ENCODE peak calls at places on chromosomes 3 and 15, in four cellular contexts. T, K, E and F are unnamed samples.

GRCh38 chr3:108471346-108471935 is 39.0 kb downstream of the MYH15 start:
- DNase-seq in T (no peak), K (peak; percentile 6), E (no peak), F (no peak)

GRCh38 chr3:122932251-122932967 is 95.2 kb downstream of the SEMA5B start:
- DNase-seq in T (no peak), K (peak; percentile 70), E (no peak), F (no peak)

GRCh38 chr3:98734311-98734710 is 28.8 kb upstream of the ST3GAL6 start:
- DNase-seq in T (no peak), K (no peak), E (no peak), F (no peak)

GRCh38 chr3:52845157-52845556 is 10.3 kb upstream of the MUSTN1 start:
- DNase-seq in T (no peak), K (no peak), E (no peak), F (peak; percentile 91)

GRCh38 chr15:36175781-36176211 is 403.6 kb upstream of the CDIN1 start:
- DNase-seq in T (no peak), K (no peak), E (no peak), F (no peak)

GRCh38 chr3:45224824-45225464 is 1.1 kb downstream of the TMEM158 start:
- DNase-seq in T (no peak), K (peak; percentile 60), E (peak; percentile 19), F (peak; percentile 78)

GRCh38 chr3:3851621-3852323 is 52.5 kb downstream of the LRRN1 start:
- DNase-seq in T (no peak), K (no peak), E (no peak), F (no peak)

GRCh38 chr3:64908292-64908691 is 220.5 kb upstream of the ADAMTS9 start:
- DNase-seq in T (no peak), K (peak; percentile 52), E (no peak), F (no peak)

GRCh38 chr3:156483961-156484787 is 70.7 kb downstream of the SSR3 start:
- DNase-seq in T (peak; percentile 46), K (peak; percentile 56), E (peak; percentile 33), F (no peak)

GRCh38 chr3:50389368-50389767 is 30.0 kb upstream of the TMEM115 start:
- DNase-seq in T (no peak), K (no peak), E (no peak), F (no peak)

GRCh38 chr3:24290596-24290995 is 204.1 kb downstream of the THRB start:
- DNase-seq in T (no peak), K (peak; percentile 76), E (no peak), F (no peak)

GRCh38 chr3:89578253-89578529 is 470.8 kb downstream of the EPHA3 start:
- DNase-seq in T (no peak), K (no peak), E (no peak), F (no peak)

GRCh38 chr3:69579527-69580165 is 159.6 kb upstream of the MITF start:
- DNase-seq in T (no peak), K (no peak), E (no peak), F (no peak)

GRCh38 chr3:196336319-196337145 is 1.7 kb downstream of the TM4SF19 start:
- DNase-seq in T (no peak), K (no peak), E (no peak), F (no peak)

GRCh38 chr3:11390411-11391171 is 118.4 kb downstream of the ATG7 start:
- DNase-seq in T (no peak), K (peak; percentile 15), E (no peak), F (no peak)

GRCh38 chr3:82100378-82100777 is 338.9 kb upstream of the GBE1 start:
- DNase-seq in T (no peak), K (peak; percentile 50), E (no peak), F (no peak)

GRCh38 chr3:24963762-24964625 is 464.1 kb upstream of the RARB start:
- DNase-seq in T (no peak), K (no peak), E (no peak), F (no peak)

GRCh38 chr3:195003006-195003892 is 267.7 kb downstream of the XXYLT1 start:
- DNase-seq in T (no peak), K (no peak), E (no peak), F (no peak)

GRCh38 chr15:77071338-77072223 is 672 bp upstream of the TSPAN3 start:
- DNase-seq in T (no peak), K (no peak), E (no peak), F (no peak)

GRCh38 chr3:170440346-170440745 is 21.7 kb downstream of the CLDN11 start:
- DNase-seq in T (no peak), K (peak; percentile 51), E (no peak), F (no peak)

GRCh38 chr3:37990527-37990926 is at the start of gene VILL:
- DNase-seq in T (no peak), K (no peak), E (peak; percentile 9), F (no peak)

GRCh38 chr3:128400683-128401082 is 66.0 kb downstream of the DNAJB8 start:
- DNase-seq in T (no peak), K (no peak), E (no peak), F (no peak)

GRCh38 chr3:185789134-185789533 is 35.7 kb downstream of the IGF2BP2 start:
- DNase-seq in T (no peak), K (no peak), E (no peak), F (no peak)

GRCh38 chr3:183504597-183504996 is 50.9 kb downstream of the KLHL6 start:
- DNase-seq in T (no peak), K (no peak), E (no peak), F (no peak)

GRCh38 chr3:53643757-53644156 is 149.3 kb downstream of the CACNA1D start:
- DNase-seq in T (no peak), K (no peak), E (no peak), F (no peak)